ENCODE peak calls at places on chromosomes 5 and 9, in six cellular contexts. Z is OCI-LY7, I is cardiac muscle cell, O is GM23338, B is A549, W is left ventricle myocardium inferior. D is an unnamed sample. For H3K4me1, the result is how much of the 10 kb centered on the place peaks cover.

GRCh38 chr9:38622083-38622674 is 1.8 kb upstream of the ANKRD18A start:
- DNase-seq in Z (no peak), I (peak), O (peak), B (peak), W (no peak), D (no peak)

GRCh38 chr5:178143901-178144300 is 9.8 kb downstream of the NHP2 start:
- DNase-seq in Z (no peak), I (no peak), O (no peak), B (no peak), W (peak), D (no peak)

GRCh38 chr9:82490019-82490499 is 501.5 kb downstream of the SPATA31D1 start:
- DNase-seq in Z (no peak), I (no peak), O (no peak), B (no peak), W (no peak), D (no peak)

GRCh38 chr9:5579881-5580280 is 49.0 kb upstream of the RIC1 start:
- DNase-seq in Z (no peak), I (no peak), O (no peak), B (no peak), W (no peak), D (no peak)

GRCh38 chr9:8850916-8851315 is 1051.3 kb upstream of the DMAC1 start:
- DNase-seq in Z (no peak), I (peak), O (peak), B (no peak), W (no peak), D (no peak)

GRCh38 chr9:70601000-70601929 is 186.8 kb upstream of the KLF9 start:
- DNase-seq in Z (no peak), I (peak), O (no peak), B (no peak), W (peak), D (peak)

GRCh38 chr9:106745457-106745856 is 117.5 kb upstream of the ZNF462 start:
- DNase-seq in Z (no peak), I (no peak), O (no peak), B (no peak), W (no peak), D (no peak)

GRCh38 chr9:24245988-24246387 is 299.7 kb downstream of the IZUMO3 start:
- DNase-seq in Z (peak), I (peak), O (peak), B (no peak), W (no peak), D (no peak)

GRCh38 chr5:80565330-80565729 is 4.8 kb downstream of the ANKRD34B start:
- DNase-seq in Z (no peak), I (no peak), O (no peak), B (no peak), W (no peak), D (no peak)

GRCh38 chr9:89743576-89744254 is 138.9 kb downstream of the GADD45G start:
- DNase-seq in Z (peak), I (no peak), O (peak), B (no peak), W (no peak), D (no peak)

GRCh38 chr5:74127377-74128338 is 501.7 kb downstream of the ARHGEF28 start:
- DNase-seq in Z (no peak), I (no peak), O (peak), B (peak), W (no peak), D (no peak)

GRCh38 chr9:89309608-89310485 is 1.1 kb upstream of the CKS2 start:
- DNase-seq in Z (peak), I (no peak), O (peak), B (no peak), W (no peak), D (no peak)

GRCh38 chr5:127004721-127005120 is 25.6 kb downstream of the MARCHF3 start:
- DNase-seq in Z (no peak), I (no peak), O (no peak), B (no peak), W (no peak), D (no peak)

GRCh38 chr5:73863911-73864310 is 237.9 kb downstream of the ARHGEF28 start:
- DNase-seq in Z (no peak), I (no peak), O (no peak), B (no peak), W (no peak), D (no peak)

GRCh38 chr5:157266286-157267007 is 524 bp downstream of the CYFIP2 start:
- DNase-seq in Z (peak), I (peak), O (peak), B (peak), W (no peak), D (no peak)

GRCh38 chr9:121599186-121599871 is 52.1 kb upstream of the DAB2IP start:
- DNase-seq in Z (no peak), I (peak), O (peak), B (peak), W (peak), D (peak)

GRCh38 chr5:60232051-60232794 is 338.7 kb upstream of the PDE4D start:
- DNase-seq in Z (no peak), I (no peak), O (no peak), B (no peak), W (no peak), D (no peak)

GRCh38 chr5:55636177-55636576 is 75.9 kb downstream of the SLC38A9 start:
- DNase-seq in Z (no peak), I (no peak), O (no peak), B (no peak), W (no peak), D (no peak)

GRCh38 chr9:82152181-82152580 is 163.6 kb downstream of the SPATA31D1 start:
- DNase-seq in Z (no peak), I (no peak), O (no peak), B (no peak), W (no peak), D (no peak)

GRCh38 chr5:179802950-179803562 is 3.6 kb downstream of the MGAT4B start:
- DNase-seq in Z (no peak), I (no peak), O (peak), B (no peak), W (no peak), D (no peak)

GRCh38 chr9:124489222-124489621 is 18.0 kb downstream of the NR5A1 start:
- DNase-seq in Z (no peak), I (no peak), O (no peak), B (no peak), W (no peak), D (no peak)

GRCh38 chr9:135065151-135065550 is 22.3 kb upstream of the OLFM1 start:
- DNase-seq in Z (no peak), I (no peak), O (no peak), B (no peak), W (no peak), D (no peak)

GRCh38 chr9:92393686-92394085 is 10.7 kb downstream of the OGN start:
- DNase-seq in Z (no peak), I (no peak), O (no peak), B (no peak), W (no peak), D (no peak)

GRCh38 chr9:105459329-105459728 is 11.5 kb downstream of the FSD1L start:
- DNase-seq in Z (no peak), I (peak), O (no peak), B (no peak), W (no peak), D (no peak)

GRCh38 chr9:111926421-111926875 is 29.8 kb downstream of the UGCG start:
- DNase-seq in Z (peak), I (no peak), O (no peak), B (no peak), W (peak), D (peak)

GRCh38 chr5:18792145-18792544 is 1157.9 kb downstream of the TAF11L14 start:
- DNase-seq in Z (no peak), I (no peak), O (no peak), B (no peak), W (no peak), D (no peak)

GRCh38 chr9:13719410-13719809 is 439.9 kb upstream of the MPDZ start:
- DNase-seq in Z (no peak), I (no peak), O (no peak), B (no peak), W (no peak), D (no peak)
- H3K27ac ChIP-seq in Z (no peak), I (no peak), O (no peak), B (no peak), W (no peak), D (peak)

GRCh38 chr9:126393876-126394275 is 67.2 kb downstream of the MVB12B start:
- DNase-seq in Z (no peak), I (no peak), O (no peak), B (no peak), W (no peak), D (no peak)
- H3K4me1 ChIP-seq in Z (under half), I (under half), O (under half), B (under half), W (under half), D (under half)

GRCh38 chr9:129177791-129178578 is at the start of gene IER5L:
- DNase-seq in Z (peak), I (peak), O (peak), B (peak), W (peak), D (peak)
- TF ChIP-seq CTCF in Z (peak), I (no peak), O (no peak), B (no peak), W (no peak), D (no peak)

GRCh38 chr5:153753645-153754432 is 263.4 kb downstream of the GRIA1 start:
- DNase-seq in Z (no peak), I (no peak), O (peak), B (no peak), W (no peak), D (no peak)

GRCh38 chr5:153749941-153750340 is 259.5 kb downstream of the GRIA1 start:
- DNase-seq in Z (no peak), I (no peak), O (no peak), B (no peak), W (no peak), D (no peak)

GRCh38 chr5:153756540-153756939 is 266.1 kb downstream of the GRIA1 start:
- DNase-seq in Z (peak), I (no peak), O (peak), B (no peak), W (no peak), D (no peak)

GRCh38 chr5:153755913-153756500 is 265.5 kb downstream of the GRIA1 start:
- DNase-seq in Z (no peak), I (no peak), O (no peak), B (no peak), W (no peak), D (no peak)

DNA sequence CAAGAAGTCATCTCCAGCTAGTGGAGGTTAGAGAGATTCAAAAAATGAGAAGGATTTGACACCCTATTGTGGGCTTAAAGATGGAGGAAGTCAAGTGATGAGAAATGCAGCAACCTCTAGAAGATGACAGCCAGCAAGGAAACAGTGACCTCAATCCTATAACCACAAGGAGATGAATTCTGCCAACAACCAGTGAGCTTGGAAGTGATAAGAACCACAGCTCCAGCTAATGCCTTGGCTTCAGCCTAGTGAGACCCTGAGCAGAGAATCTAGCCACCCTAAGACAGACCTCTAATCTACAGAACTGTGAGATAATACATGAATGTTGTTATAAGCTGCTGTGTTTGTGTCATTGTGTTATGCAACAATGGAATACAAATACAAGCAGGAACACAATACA is 262.4 kb downstream of the GRIA1 start:
- DNase-seq in Z (no peak), I (no peak), O (no peak), B (no peak), W (no peak), D (no peak)
- H3K27ac ChIP-seq in Z (no peak), I (no peak), O (no peak), B (no peak), W (no peak), D (no peak)

GRCh38 chr5:171966964-171967363 is 39.5 kb downstream of the FBXW11 start:
- DNase-seq in Z (no peak), I (no peak), O (no peak), B (no peak), W (no peak), D (no peak)
- H3K4me1 ChIP-seq in Z (under half), I (under half), O (half or more), B (under half), W (half or more), D (under half)

GRCh38 chr5:132677191-132677590 is 3.4 kb downstream of the IL4 start:
- DNase-seq in Z (no peak), I (peak), O (peak), B (peak), W (no peak), D (peak)
- TF ChIP-seq CTCF in Z (no peak), I (peak), O (peak), B (peak), W (no peak), D (peak)

GRCh38 chr5:135454946-135455345 is 2.8 kb upstream of the TIFAB start:
- DNase-seq in Z (no peak), I (no peak), O (no peak), B (no peak), W (no peak), D (no peak)

GRCh38 chr5:135453613-135454012 is 1.5 kb upstream of the TIFAB start:
- DNase-seq in Z (no peak), I (no peak), O (no peak), B (no peak), W (no peak), D (no peak)

GRCh38 chr5:135457424-135458071 is 5.4 kb upstream of the TIFAB start:
- DNase-seq in Z (peak), I (peak), O (peak), B (peak), W (peak), D (peak)

GRCh38 chr5:135456238-135457099 is 4.3 kb upstream of the TIFAB start:
- DNase-seq in Z (no peak), I (no peak), O (no peak), B (no peak), W (no peak), D (peak)

GRCh38 chr5:135455876-135456237 is 3.7 kb upstream of the TIFAB start:
- DNase-seq in Z (no peak), I (no peak), O (no peak), B (no peak), W (no peak), D (no peak)
- H3K27ac ChIP-seq in Z (no peak), I (no peak), O (no peak), B (no peak), W (no peak), D (no peak)

DNA sequence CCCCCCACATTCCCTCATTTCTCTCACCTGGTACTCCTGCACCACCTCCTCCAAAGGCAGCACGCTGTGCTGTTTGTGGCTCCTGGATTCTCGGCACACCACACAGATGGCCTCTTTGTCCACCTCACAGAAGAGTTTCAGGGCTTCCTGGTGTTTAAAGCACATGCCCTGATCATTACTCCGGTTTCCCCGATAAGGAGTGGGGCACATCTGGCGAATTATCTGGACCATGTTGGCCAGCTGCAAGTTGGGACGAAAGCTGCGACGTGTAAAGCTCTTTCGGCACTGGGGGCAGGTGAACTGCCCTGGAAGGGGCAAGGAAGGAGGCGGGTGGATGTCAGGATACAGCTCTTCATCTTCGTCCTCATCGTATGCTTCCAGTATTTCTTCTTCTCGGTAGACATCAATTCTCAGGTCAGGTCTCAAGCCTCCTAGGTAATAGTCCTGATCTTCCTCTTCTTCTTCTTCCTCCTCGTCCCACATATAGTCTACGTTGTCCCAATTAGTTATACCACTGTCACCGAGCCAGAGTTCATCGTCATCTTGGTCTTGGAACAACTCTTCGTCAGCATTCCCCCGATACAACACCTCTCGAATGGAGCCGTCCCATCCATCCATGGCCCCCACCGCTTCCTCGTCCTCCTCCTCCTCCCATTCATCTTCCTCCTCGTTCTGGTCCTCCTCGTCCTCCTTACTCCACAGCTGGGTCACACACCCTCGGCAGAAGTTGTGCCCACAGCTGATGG is 796 bp downstream of the TRIM52 start:
- DNase-seq in Z (no peak), I (no peak), O (no peak), B (no peak), W (no peak), D (no peak)
- H3K4me1 ChIP-seq in Z (under half), I (under half), O (under half), B (under half), W (half or more), D (half or more)

GRCh38 chr5:85920984-85921383 is 696.8 kb upstream of the COX7C start:
- DNase-seq in Z (no peak), I (no peak), O (no peak), B (no peak), W (no peak), D (no peak)

DNA sequence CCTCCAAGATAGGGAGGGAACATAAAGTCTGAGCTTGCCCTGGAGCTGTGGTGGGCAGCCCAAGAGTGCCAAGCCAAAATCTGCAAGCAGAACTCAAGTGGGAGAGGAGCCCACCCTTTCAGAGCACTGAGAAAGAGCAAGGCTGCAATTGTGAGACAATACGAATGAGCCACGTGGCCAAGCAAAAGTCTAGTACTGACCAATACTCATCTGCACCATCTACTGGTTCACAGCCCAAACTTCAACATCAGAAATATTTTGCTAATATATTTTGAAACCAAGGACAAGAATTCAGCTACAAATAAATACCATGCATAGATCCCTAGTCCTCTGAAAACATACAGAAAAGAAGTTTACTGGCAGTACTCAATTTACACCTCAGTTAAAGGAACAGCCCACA is 696.2 kb upstream of the COX7C start:
- DNase-seq in Z (no peak), I (no peak), O (peak), B (no peak), W (no peak), D (no peak)
- TF ChIP-seq CTCF in Z (no peak), I (no peak), O (peak), B (no peak), W (no peak), D (no peak)

DNA sequence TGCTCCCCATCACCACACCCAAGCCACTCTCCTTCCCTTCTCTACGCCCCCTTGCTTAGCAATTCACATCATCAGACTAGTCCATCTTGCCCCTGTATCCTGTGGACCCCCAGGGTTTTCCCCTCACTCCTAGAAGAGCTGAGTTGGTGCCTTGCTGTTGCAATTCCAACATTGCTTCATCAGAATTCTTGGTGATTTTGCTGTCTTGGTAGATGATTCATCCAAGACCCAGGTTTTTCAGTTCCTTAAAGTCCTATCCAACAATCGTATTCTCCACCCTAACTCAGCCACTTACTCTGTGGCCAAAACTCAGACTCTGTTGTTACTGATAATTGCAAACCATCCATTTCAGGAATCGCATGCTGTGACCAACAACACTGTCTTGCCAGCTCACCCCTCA is 21.4 kb upstream of the CCNJL start:
- DNase-seq in Z (no peak), I (no peak), O (no peak), B (no peak), W (no peak), D (no peak)
- H3K27ac ChIP-seq in Z (no peak), I (no peak), O (no peak), B (peak), W (no peak), D (no peak)

D was measured in tibial artery.